ENCODE peak calls at places on chromosomes 13 and 19, in five cellular contexts. Q, I, X, O and J are unnamed samples.

GRCh38 chr19:51552996-51553725 is 17.9 kb upstream of the ZNF175 start:
- DNase-seq in Q (peak), I (no peak), X (peak), O (peak), J (peak)

GRCh38 chr19:43465468-43466120 is at the start of gene LYPD3:
- DNase-seq in O (no peak), X (peak), I (no peak), Q (peak), J (no peak)

GRCh38 chr19:44636439-44637389 is 7.0 kb upstream of the PVR start:
- DNase-seq in X (no peak), I (no peak), O (no peak), Q (no peak), J (no peak)

GRCh38 chr13:43664700-43665191 is 122.0 kb downstream of the ENOX1 start:
- DNase-seq in X (peak), I (no peak), O (peak), Q (peak), J (peak)

GRCh38 chr13:97948041-97948440 is 5.4 kb upstream of the IPO5 start:
- DNase-seq in Q (peak), X (no peak), O (no peak), I (no peak), J (no peak)

GRCh38 chr13:99626461-99627082 is 125.3 kb downstream of the TM9SF2 start:
- DNase-seq in I (no peak), X (peak), O (no peak), Q (peak), J (peak)

GRCh38 chr19:55384576-55385235 is 614 bp upstream of the TMEM238 start:
- DNase-seq in I (no peak), Q (no peak), X (no peak), O (no peak), J (no peak)

GRCh38 chr19:7104783-7105447 is 35.4 kb downstream of the ZNF557 start:
- DNase-seq in O (no peak), X (no peak), Q (no peak), I (no peak), J (no peak)

GRCh38 chr13:51252954-51253531 is 30.8 kb downstream of the FAM124A start:
- DNase-seq in O (no peak), Q (no peak), I (no peak), X (no peak), J (no peak)

GRCh38 chr13:42176286-42176685 is 95.7 kb upstream of the AKAP11 start:
- DNase-seq in O (no peak), Q (no peak), I (no peak), X (no peak), J (no peak)

GRCh38 chr19:2057484-2058469 is 6.7 kb upstream of the MKNK2 start:
- DNase-seq in X (no peak), I (peak), Q (no peak), O (no peak), J (no peak)

GRCh38 chr19:35000647-35001501 is 751 bp downstream of the GRAMD1A start:
- DNase-seq in X (peak), Q (peak), I (no peak), O (peak), J (peak)

DNA sequence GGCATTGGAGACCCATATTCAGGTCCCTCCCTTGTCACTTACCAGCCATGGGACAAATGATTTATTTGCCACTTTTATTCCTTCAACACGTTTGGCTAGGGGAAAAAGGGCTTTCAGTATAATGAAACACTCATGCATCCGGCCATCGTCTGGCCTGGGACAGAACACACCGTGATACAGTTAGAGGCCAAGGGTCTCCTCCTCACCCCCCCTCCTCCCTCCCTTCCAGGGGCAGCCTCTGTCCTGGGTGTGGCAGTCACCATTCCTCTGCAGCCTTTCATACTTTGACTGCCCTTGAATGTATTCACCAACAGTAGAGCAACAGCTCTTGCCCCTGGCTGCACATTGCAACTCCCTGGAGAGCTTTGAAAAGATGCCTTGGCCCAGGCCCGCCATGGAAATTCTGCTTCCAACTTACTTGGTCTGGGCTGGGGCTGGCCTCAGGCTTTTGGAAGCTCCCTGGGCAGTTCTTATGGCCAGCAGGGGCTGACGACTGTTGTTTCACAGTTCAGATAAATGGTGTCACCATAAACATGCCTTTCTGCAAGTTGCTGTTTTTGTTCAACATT is 3.0 kb downstream of the PAK4 start:
- DNase-seq in X (peak), O (no peak), I (no peak), Q (no peak), J (no peak)
- TF ChIP-seq CTCF in X (peak), O (peak), I (no peak), Q (no peak), J (no peak)

GRCh38 chr19:28404462-28404861 is 808.5 kb downstream of the UQCRFS1 start:
- DNase-seq in Q (no peak), X (no peak), O (no peak), I (no peak), J (no peak)
- TF ChIP-seq CTCF in Q (no peak), X (no peak), O (no peak), I (no peak), J (no peak)

GRCh38 chr19:33795370-33796163 is 1.1 kb upstream of the KCTD15 start:
- DNase-seq in X (peak), O (peak), I (peak), Q (peak), J (peak)
- TF ChIP-seq CTCF in X (peak), O (peak), I (peak), Q (peak), J (peak)

GRCh38 chr13:22103046-22103445 is 432.2 kb downstream of the FGF9 start:
- DNase-seq in Q (no peak), O (no peak), X (no peak), I (no peak), J (no peak)
- TF ChIP-seq CTCF in Q (no peak), O (no peak), X (no peak), I (peak), J (no peak)

DNA sequence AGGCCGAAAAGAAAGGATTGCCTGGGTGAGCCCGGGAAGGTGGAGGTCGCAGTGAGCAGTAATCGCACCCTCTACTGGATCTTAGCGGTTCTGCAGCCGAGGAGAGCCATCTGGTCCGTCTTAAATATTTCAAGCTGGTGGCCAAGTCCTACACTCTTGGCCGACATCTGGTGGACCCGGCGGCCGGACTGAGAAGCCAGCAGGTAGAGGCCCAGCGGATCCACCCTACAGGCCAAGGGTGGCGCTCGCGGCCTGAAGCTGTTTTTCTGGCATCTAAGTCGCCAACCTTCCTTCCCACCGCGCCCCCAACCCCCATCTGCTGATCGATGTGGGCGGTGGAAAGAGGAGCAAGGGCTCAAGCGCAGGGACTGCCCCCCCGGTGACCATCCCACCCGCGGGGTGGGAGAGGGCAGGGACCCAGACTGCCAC is 46.5 kb upstream of the ZNF730 start:
- DNase-seq in I (no peak), Q (peak), X (peak), O (no peak), J (peak)
- TF ChIP-seq CTCF in I (peak), Q (peak), X (peak), O (peak), J (peak)